ENCODE peak calls at places on chromosomes 2 and 18, in eight cellular contexts. E is A549, N is HCT116, S is endothelial cell of umbilical vein, R is GM12878, B is H1, A is K562, Z is HepG2. T is an unnamed sample.

GRCh38 chr18:13180614-13181375 is 37.8 kb upstream of the LDLRAD4 start:
- DNase-seq in S (no peak), Z (no peak), N (no peak), B (no peak), E (no peak), A (no peak), R (no peak), T (no peak)

GRCh38 chr2:102273619-102274211 is 37.6 kb upstream of the IL1RL1 start:
- DNase-seq in B (no peak), S (peak; percentile 74), E (peak; percentile 5), Z (no peak), N (no peak), A (no peak), R (no peak), T (no peak)

GRCh38 chr2:194182888-194183287 is 1474.1 kb upstream of the SLC39A10 start:
- DNase-seq in B (no peak), A (no peak), N (no peak), R (no peak), S (no peak), E (no peak), Z (no peak), T (no peak)

GRCh38 chr18:48833701-48834394 is 116.9 kb downstream of the SMAD7 start:
- DNase-seq in E (no peak), A (no peak), N (no peak), B (no peak), S (no peak), Z (no peak), R (no peak), T (peak; percentile 51)

GRCh38 chr2:35292269-35292668 is 1063.3 kb upstream of the CRIM1 start:
- DNase-seq in A (no peak), Z (no peak), N (no peak), E (no peak), S (no peak), R (no peak), B (no peak), T (no peak)

GRCh38 chr18:51361130-51361860 is 163.8 kb upstream of the MEX3C start:
- DNase-seq in Z (peak; percentile 60), A (no peak), R (peak; percentile 11), S (peak; percentile 29), N (no peak), B (no peak), E (no peak), T (peak; percentile 79)

GRCh38 chr2:23900927-23901322 is 26.0 kb downstream of the ATAD2B start:
- DNase-seq in R (no peak), B (no peak), Z (peak; percentile 22), S (peak; percentile 85), A (peak; percentile 15), N (peak; percentile 31), E (peak; percentile 59), T (peak; percentile 81)

GRCh38 chr18:77131652-77132368 is 773 bp downstream of the MBP start:
- DNase-seq in S (no peak), R (no peak), Z (no peak), N (no peak), B (no peak), A (no peak), E (peak; percentile 54), T (peak; percentile 81)

GRCh38 chr18:8942021-8942908 is 160.2 kb upstream of the NDUFV2 start:
- DNase-seq in Z (no peak), E (no peak), N (no peak), R (no peak), S (no peak), A (no peak), B (no peak), T (no peak)

GRCh38 chr2:228688007-228688645 is 506.6 kb upstream of the SPHKAP start:
- DNase-seq in E (peak; percentile 5), R (no peak), B (no peak), N (no peak), A (no peak), S (no peak), Z (peak; percentile 8), T (no peak)

GRCh38 chr2:197309369-197310231 is 980 bp downstream of the ANKRD44 start:
- DNase-seq in B (no peak), N (no peak), E (no peak), S (no peak), R (no peak), A (no peak), Z (no peak), T (peak; percentile 79)

GRCh38 chr18:7038330-7038846 is 79.2 kb downstream of the LAMA1 start:
- DNase-seq in N (no peak), B (peak; percentile 29), S (peak; percentile 77), Z (peak; percentile 27), A (peak; percentile 52), R (no peak), E (peak; percentile 24), T (peak; percentile 65)

GRCh38 chr2:169718930-169719504 is 14.6 kb upstream of the KLHL23 start:
- DNase-seq in R (no peak), E (no peak), Z (peak; percentile 54), S (no peak), B (no peak), A (no peak), N (no peak), T (no peak)

GRCh38 chr2:42321452-42322064 is 39.5 kb downstream of the COX7A2L start:
- DNase-seq in B (no peak), S (no peak), E (no peak), Z (no peak), N (no peak), A (no peak), R (no peak), T (no peak)

GRCh38 chr2:191217580-191217979 is 27.6 kb upstream of the MYO1B start:
- DNase-seq in E (peak; percentile 94), N (no peak), B (no peak), A (no peak), R (no peak), Z (peak; percentile 35), S (no peak), T (peak; percentile 56)

GRCh38 chr18:35407871-35408481 is 30.8 kb upstream of the ZNF396 start:
- DNase-seq in A (peak; percentile 65), B (no peak), S (peak; percentile 80), R (no peak), Z (peak; percentile 69), N (peak; percentile 63), E (peak; percentile 63), T (peak; percentile 74)

GRCh38 chr2:43224571-43225092 is 1.8 kb downstream of the ZFP36L2 start:
- DNase-seq in R (no peak), S (no peak), E (peak; percentile 70), B (no peak), Z (no peak), N (no peak), A (peak; percentile 39), T (peak; percentile 79)

GRCh38 chr2:203718087-203718486 is 11.6 kb downstream of the CD28 start:
- DNase-seq in A (no peak), B (no peak), S (peak; percentile 86), Z (no peak), R (peak; percentile 36), E (no peak), N (no peak), T (peak; percentile 52)

GRCh38 chr2:11665510-11666362 is 4.3 kb downstream of the NTSR2 start:
- DNase-seq in S (no peak), N (no peak), B (no peak), Z (no peak), A (no peak), R (no peak), E (no peak), T (no peak)

GRCh38 chr2:28927878-28928277 is 33.4 kb downstream of the WDR43 start:
- DNase-seq in E (no peak), R (no peak), S (no peak), Z (no peak), B (no peak), N (no peak), A (no peak), T (no peak)

GRCh38 chr2:7034313-7034712 is 117.1 kb downstream of the RNF144A start:
- DNase-seq in E (peak; percentile 19), S (no peak), B (no peak), Z (peak; percentile 13), N (no peak), R (no peak), A (no peak), T (peak; percentile 31)
- TF ChIP-seq POLR2A in E (no peak), S (no peak), B (no peak), Z (no peak), N (no peak), R (no peak), A (no peak), T (no peak)

DNA sequence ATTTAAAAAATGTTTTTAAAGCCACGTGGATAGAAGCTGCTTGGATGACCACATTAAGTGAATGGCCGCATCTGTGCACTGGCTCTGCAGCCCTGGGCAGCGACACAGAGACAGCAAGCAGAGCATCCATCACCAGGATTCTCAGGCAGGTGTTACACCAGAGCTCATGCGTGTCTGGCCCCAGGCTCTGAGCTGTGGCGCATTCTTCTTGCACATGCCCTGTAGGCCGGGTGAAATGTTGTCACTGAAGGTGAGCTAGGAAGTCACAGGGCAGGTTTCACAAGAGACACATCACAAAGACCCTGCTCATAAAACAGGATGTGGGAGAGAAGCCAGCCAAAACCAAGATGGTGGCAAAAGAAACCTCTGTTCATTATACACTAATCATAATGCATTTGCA is 8.4 kb upstream of the PXDN start:
- DNase-seq in E (no peak), B (no peak), N (no peak), Z (no peak), R (no peak), S (no peak), A (no peak), T (no peak)
- TF ChIP-seq MAX in E (no peak), B (no peak), N (no peak), Z (no peak), R (no peak), S (no peak), A (no peak), T (no peak)

DNA sequence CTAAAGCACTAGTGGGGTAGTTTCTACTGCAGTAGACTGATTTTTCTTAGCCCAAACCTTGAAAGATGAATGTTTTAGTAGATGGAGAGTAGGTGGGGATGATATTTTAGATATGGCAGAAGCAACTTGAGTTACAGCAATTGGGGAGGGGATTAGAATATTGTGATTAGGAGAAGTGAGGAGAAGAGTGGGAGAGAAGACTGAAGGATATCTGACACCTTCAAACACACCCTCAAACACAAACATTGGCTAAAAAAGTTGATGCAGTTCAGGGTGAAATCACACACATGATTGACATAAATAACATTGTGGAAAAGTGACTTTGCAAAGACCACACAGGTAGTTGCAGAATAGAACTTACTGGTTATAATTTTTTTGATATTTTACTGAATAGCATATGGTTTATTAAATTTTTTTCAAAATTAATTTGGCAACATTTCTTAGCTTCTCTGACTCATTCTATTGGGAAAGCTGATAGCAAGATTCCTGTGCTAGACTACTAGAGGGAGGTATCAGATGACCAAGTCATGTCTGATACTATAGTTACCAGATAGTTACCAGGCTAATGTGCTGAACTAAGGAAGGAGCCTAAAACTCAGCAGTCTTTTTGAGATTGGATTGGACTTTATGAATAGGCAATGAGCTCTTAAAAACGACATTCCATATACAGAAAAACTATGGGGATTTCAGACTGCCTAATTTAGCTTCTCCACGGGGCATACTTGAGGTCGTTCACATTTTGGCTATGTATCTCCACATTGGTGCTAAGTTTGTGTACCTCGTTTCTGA is 73.0 kb downstream of the ACTR3 start:
- DNase-seq in N (no peak), E (no peak), R (no peak), S (no peak), A (no peak), Z (no peak), B (no peak), T (no peak)
- TF ChIP-seq POLR2A in N (no peak), E (no peak), R (no peak), S (no peak), A (peak; percentile 60), Z (no peak), B (no peak), T (no peak)

DNA sequence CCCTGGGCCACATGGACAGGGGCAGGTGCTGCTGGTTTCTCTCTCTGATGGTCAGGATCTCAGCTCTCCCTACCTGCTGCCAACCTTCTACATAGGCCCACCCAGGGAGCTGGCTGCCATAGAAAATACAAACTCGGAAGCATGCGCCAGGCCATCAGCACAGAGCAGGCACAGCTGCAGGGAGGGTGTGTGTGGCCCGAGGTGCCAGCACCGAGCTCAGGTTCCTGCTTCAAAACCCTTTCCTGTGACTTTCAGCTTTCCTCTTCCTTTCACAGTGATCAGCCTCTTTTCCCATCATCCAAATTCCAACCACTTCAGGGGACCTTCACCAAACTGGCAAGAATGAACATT is 133.0 kb upstream of the ID2 start:
- DNase-seq in N (no peak), A (no peak), E (no peak), B (no peak), Z (no peak), R (no peak), S (no peak), T (no peak)
- TF ChIP-seq MAX in N (no peak), A (no peak), E (no peak), B (no peak), Z (no peak), R (no peak), S (no peak), T (no peak)

T was measured in NB4.